ENCODE peak calls at places on chromosomes 4 and X, in five cellular contexts. B is transverse colon, J is HCT116, L is WERI-Rb-1, C is neural progenitor cell. S is an unnamed sample.

GRCh38 chr4:56995525-56995924 is 16.8 kb downstream of the POLR2B start:
- DNase-seq in B (peak; percentile 53), J (no peak), L (no peak), C (no peak), S (no peak)

GRCh38 chr4:37453004-37453360 is 208.4 kb downstream of the NWD2 start:
- DNase-seq in B (peak; percentile 75), J (peak; percentile 58), L (peak; percentile 37), C (peak; percentile 84), S (peak; percentile 40)

GRCh38 chr4:3715251-3716033 is 50.7 kb upstream of the ADRA2C start:
- DNase-seq in B (no peak), J (no peak), L (no peak), C (no peak), S (no peak)

GRCh38 chr4:22384154-22384553 is 131.7 kb downstream of the ADGRA3 start:
- DNase-seq in B (no peak), J (no peak), L (no peak), C (no peak), S (no peak)

GRCh38 chrX:136865270-136866168 is 15.0 kb downstream of the RBMX start:
- DNase-seq in B (no peak), J (no peak), L (no peak), C (no peak), S (no peak)

GRCh38 chr4:1717129-1718094 is 3.7 kb downstream of the TMEM129 start:
- DNase-seq in B (no peak), J (no peak), L (no peak), C (no peak), S (no peak)

GRCh38 chr4:38621004-38621684 is 42.9 kb upstream of the KLF3 start:
- DNase-seq in B (peak; percentile 69), J (peak; percentile 29), L (no peak), C (no peak), S (no peak)

GRCh38 chrX:43750248-43750676 is 94.2 kb downstream of the MAOA start:
- DNase-seq in B (peak; percentile 61), J (peak; percentile 31), L (peak; percentile 56), C (peak; percentile 80), S (peak; percentile 44)

DNA sequence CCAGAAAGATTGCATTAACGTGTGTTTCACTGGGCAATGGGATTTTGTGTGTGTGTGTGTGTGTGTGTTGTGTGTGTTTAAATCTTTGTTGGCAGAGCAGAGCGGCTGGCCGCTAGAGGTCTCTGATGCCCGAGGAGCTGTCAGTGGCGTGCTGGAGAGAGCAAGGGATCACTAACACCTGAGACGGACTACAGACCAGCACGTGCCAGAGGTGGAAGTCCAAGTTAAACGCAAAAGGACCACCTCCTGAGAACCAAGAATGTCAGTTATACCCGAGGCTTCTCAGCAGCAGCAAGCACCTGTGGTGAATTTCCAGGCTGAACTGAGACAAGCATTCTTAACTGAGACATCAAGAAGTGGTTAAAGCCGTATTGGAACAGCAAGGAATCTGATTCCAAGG is 9.0 kb upstream of the SLC25A14 start:
- DNase-seq in B (peak; percentile 47), J (peak; percentile 64), L (peak; percentile 78), C (peak; percentile 60), S (peak; percentile 40)
- TF ChIP-seq CTCF in B (peak; percentile 27), J (peak; percentile 48), L (peak; percentile 79), C (peak; percentile 57), S (peak; percentile 35)

DNA sequence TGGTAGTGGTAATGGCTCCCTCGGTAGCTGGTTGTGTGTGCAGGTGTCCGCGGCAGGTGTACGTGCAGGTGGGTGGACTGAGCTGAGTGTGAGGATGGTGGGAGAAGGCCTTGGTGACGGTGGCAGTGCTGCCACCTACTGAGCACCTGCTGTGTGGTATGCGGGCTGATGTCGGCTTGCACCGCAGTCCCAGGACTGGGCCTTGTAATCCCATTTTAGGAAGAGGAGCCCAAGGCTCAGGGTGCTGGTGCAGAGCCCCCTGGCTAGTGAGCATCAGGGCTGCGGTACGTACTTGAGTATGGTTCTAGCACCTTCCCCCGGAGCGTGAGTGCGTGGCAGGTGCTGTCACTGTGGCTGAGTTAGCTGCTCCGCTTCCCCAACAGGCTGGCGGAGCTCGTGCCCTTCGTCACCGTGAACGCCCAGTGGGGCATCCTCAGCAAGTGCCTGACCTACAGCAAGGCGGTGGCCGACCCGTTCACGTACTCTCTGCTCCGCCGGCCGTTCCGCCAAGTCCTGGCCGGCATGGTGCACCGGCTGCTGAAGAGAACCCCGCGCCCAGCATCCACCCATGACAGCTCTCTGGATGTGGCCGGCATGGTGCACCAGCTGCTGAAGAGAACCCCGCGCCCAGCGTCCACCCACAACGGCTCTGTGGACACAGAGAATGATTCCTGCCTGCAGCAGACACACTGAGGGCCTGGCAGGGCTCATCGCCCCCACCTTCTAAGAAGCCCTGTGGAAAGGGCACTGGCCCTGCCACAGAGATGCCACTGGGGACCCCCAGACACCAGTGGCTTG is 5.7 kb upstream of the CPZ start:
- DNase-seq in B (no peak), J (no peak), L (peak; percentile 50), C (no peak), S (no peak)
- TF ChIP-seq CTCF in B (no peak), J (peak; percentile 63), L (peak; percentile 96), C (peak; percentile 23), S (no peak)

GRCh38 chr4:145887241-145887964 is 51.2 kb downstream of the ZNF827 start:
- DNase-seq in B (no peak), J (no peak), L (no peak), C (no peak), S (no peak)

GRCh38 chr4:145890689-145891088 is 47.9 kb downstream of the ZNF827 start:
- DNase-seq in B (no peak), J (no peak), L (no peak), C (no peak), S (no peak)

GRCh38 chr4:145885666-145886065 is 53.0 kb downstream of the ZNF827 start:
- DNase-seq in B (no peak), J (no peak), L (no peak), C (no peak), S (no peak)

GRCh38 chr4:145886871-145887240 is 51.8 kb downstream of the ZNF827 start:
- DNase-seq in B (no peak), J (no peak), L (no peak), C (no peak), S (no peak)

GRCh38 chr4:145888393-145888792 is 50.2 kb downstream of the ZNF827 start:
- DNase-seq in B (no peak), J (no peak), L (no peak), C (no peak), S (no peak)
- TF ChIP-seq CTCF in B (no peak), J (peak; percentile 41), L (peak; percentile 11), C (peak; percentile 25), S (no peak)

GRCh38 chr4:17066241-17066640 is 167.8 kb upstream of the LDB2 start:
- DNase-seq in B (no peak), J (no peak), L (no peak), C (no peak), S (no peak)

GRCh38 chr4:17066972-17067371 is 168.5 kb upstream of the LDB2 start:
- DNase-seq in B (no peak), J (no peak), L (no peak), C (no peak), S (no peak)

GRCh38 chr4:17065821-17066220 is 167.4 kb upstream of the LDB2 start:
- DNase-seq in B (no peak), J (no peak), L (no peak), C (no peak), S (no peak)

GRCh38 chr4:17063870-17064269 is 165.4 kb upstream of the LDB2 start:
- DNase-seq in B (no peak), J (no peak), L (no peak), C (no peak), S (no peak)

DNA sequence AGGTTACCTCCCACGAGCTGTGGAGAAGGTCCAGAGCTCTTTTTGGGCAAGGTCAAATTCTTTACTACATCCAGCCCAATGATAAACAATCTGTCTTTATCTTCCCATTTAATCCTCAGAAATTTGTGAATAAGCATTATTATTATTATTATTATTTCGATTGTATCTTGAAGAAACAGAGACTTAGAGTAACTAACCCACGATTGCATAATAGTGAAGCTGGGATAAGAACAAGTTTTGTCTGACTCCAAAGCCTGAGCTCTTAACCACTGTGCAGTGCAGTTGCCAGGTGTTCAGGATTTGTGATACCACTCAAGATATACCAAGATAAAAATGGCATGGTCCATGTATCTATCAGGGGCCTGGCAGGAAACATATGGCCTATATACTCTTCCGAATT is 166.5 kb upstream of the LDB2 start:
- DNase-seq in B (no peak), J (no peak), L (no peak), C (no peak), S (no peak)
- TF ChIP-seq CTCF in B (no peak), J (no peak), L (no peak), C (no peak), S (no peak)

GRCh38 chrX:106392346-106392745 is 219.4 kb upstream of the RADX start:
- DNase-seq in B (no peak), J (no peak), L (no peak), C (no peak), S (no peak)

GRCh38 chrX:106401965-106402559 is 209.7 kb upstream of the RADX start:
- DNase-seq in B (peak; percentile 50), J (no peak), L (no peak), C (no peak), S (no peak)

DNA sequence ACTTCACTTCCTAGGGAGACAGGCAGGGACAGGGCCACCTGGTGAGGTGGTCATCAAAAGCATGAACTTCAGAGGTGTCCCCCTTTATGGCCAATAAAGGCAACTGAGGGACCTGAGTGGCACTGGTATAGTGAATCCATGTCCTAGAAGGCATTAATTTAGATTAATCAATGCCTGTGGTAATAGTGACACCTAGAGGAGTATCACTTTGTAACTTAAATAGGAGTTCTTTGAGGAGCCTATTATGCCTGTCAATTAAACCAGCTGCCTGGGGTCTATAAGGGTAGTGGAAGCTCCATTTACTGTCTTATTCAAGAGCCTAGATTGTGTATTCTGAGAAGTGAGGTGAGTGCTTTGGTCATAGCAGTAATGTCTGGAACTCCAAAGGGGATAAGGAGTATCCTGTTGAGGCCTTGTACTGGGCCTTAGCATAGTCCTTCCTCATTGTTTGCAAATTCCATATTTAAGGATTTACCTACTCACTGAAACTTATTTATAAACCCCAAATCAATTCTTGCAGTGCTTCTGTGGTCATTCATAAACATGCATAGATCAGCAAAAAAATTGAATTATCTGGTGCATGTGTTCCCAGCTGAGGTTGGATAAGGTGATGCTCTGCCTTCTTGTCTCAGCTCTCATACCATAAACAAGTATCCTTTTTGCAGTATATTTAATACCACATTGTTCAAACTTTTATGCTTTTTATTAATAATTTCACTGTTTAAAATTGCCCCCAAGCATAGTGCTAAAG is 213.8 kb upstream of the RADX start:
- DNase-seq in B (no peak), J (peak; percentile 21), L (no peak), C (no peak), S (no peak)
- TF ChIP-seq CTCF in B (no peak), J (peak; percentile 7), L (no peak), C (peak; percentile 27), S (peak; percentile 7)

DNA sequence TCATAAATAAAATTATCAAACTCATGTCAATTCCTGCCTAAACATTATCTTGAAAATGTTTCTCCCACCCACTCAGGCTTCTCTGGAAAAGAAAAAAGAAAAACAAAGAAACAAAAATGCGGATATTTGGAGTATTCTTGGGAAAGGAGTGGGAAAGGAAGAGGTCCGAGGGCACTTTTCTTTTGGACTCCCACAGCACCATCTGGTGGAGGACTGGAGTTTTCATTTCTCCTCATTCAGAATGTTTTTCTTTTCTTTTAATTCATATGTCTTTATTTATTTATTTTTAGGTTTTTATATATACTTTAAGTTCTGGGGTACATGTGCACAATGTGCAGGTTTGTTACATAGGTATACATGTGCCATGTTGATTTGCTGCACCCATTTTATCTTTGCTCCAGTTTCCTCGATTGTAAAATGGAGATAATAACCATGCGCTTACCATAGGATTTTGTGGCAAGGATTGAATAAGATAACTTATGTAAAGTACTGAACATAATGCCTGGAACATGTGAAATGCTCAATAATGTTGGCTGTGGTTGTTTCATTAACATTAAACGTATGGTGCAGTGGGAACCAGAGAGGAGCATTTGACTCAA is 8.0 kb upstream of the KCNE5 start:
- DNase-seq in B (no peak), J (no peak), L (peak; percentile 16), C (peak; percentile 36), S (peak; percentile 40)
- TF ChIP-seq CTCF in B (peak; percentile 36), J (peak; percentile 30), L (peak; percentile 47), C (peak; percentile 66), S (peak; percentile 70)